ENCODE peak calls at places on chromosome 11, in eight cellular contexts. I, C, B, X, F, E, N and T are unnamed samples.

GRCh38 chr11:118921929-118922744 is 3.6 kb downstream of the BCL9L start:
- DNase-seq in I (peak), C (no peak), B (peak), X (no peak), F (peak), E (peak), N (peak), T (no peak)

GRCh38 chr11:110251837-110252236 is 44.6 kb downstream of the RDX start:
- DNase-seq in I (peak), C (no peak), B (no peak), X (peak), F (no peak), E (peak), N (no peak), T (peak)

GRCh38 chr11:8720868-8721739 is 38.5 kb downstream of the RPL27A start:
- DNase-seq in I (no peak), C (no peak), B (peak), X (no peak), F (no peak), E (no peak), N (no peak), T (no peak)

GRCh38 chr11:104067534-104067933 is 31.1 kb downstream of the DDI1 start:
- DNase-seq in I (no peak), C (no peak), B (no peak), X (no peak), F (no peak), E (no peak), N (no peak), T (no peak)

GRCh38 chr11:102256251-102256650 is 61.0 kb upstream of the BIRC3 start:
- DNase-seq in I (no peak), C (no peak), B (peak), X (peak), F (no peak), E (peak), N (no peak), T (no peak)

GRCh38 chr11:95652002-95652472 is 137.5 kb downstream of the FAM76B start:
- DNase-seq in I (no peak), C (no peak), B (peak), X (no peak), F (no peak), E (no peak), N (no peak), T (no peak)

GRCh38 chr11:6617315-6617781 is 1.9 kb downstream of the TPP1 start:
- DNase-seq in I (no peak), C (no peak), B (no peak), X (no peak), F (no peak), E (no peak), N (no peak), T (no peak)

GRCh38 chr11:64237484-64237951 is 3.1 kb downstream of the VEGFB start:
- DNase-seq in I (no peak), C (no peak), B (peak), X (no peak), F (peak), E (no peak), N (no peak), T (no peak)

GRCh38 chr11:88297320-88298263 is 39.9 kb downstream of the CTSC start:
- DNase-seq in I (no peak), C (no peak), B (no peak), X (no peak), F (peak), E (no peak), N (peak), T (peak)

GRCh38 chr11:88295028-88295427 is 42.5 kb downstream of the CTSC start:
- DNase-seq in I (no peak), C (no peak), B (no peak), X (no peak), F (no peak), E (no peak), N (no peak), T (no peak)

GRCh38 chr11:88293931-88294330 is 43.6 kb downstream of the CTSC start:
- DNase-seq in I (no peak), C (no peak), B (no peak), X (peak), F (no peak), E (peak), N (no peak), T (no peak)

GRCh38 chr11:88288560-88288959 is 49.0 kb downstream of the CTSC start:
- DNase-seq in I (no peak), C (no peak), B (no peak), X (no peak), F (no peak), E (peak), N (no peak), T (no peak)

GRCh38 chr11:88292156-88292844 is 45.2 kb downstream of the CTSC start:
- DNase-seq in I (no peak), C (no peak), B (no peak), X (peak), F (peak), E (peak), N (peak), T (no peak)
- TF ChIP-seq CTCF in I (no peak), C (no peak), B (no peak), X (no peak), F (no peak), E (no peak), N (no peak), T (no peak)

DNA sequence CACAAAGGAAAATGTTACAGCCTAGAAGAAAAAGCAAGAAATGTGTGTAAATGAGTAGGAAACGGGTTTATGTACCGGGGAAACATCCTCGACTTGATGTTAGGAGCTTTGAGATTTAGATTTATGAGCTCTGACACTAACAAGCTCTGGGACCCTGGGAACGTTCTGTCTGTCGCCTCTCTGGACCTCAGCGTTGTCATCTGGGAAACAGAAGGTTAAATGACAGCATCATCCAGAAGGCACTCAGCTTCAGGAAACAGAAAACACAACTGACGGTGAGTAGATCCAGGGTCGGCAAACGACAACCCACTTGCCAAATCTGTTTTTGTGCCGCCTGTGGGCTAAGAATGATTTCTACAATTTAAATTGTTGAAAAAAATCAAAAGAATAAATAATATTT is 46.9 kb upstream of the SYT13 start:
- DNase-seq in I (no peak), C (no peak), B (no peak), X (no peak), F (no peak), E (no peak), N (no peak), T (no peak)
- H3K4me3 ChIP-seq in I (peak), C (no peak), B (no peak), X (no peak), F (no peak), E (peak), N (no peak), T (no peak)

GRCh38 chr11:116513894-116514293 is 258.9 kb downstream of the BUD13 start:
- DNase-seq in I (no peak), C (no peak), B (no peak), X (peak), F (peak), E (peak), N (peak), T (no peak)
- TF ChIP-seq CTCF in I (no peak), C (no peak), B (no peak), X (no peak), F (peak), E (peak), N (peak), T (no peak)

GRCh38 chr11:117199061-117199915 is at the start of gene TAGLN:
- DNase-seq in I (peak), C (no peak), B (peak), X (peak), F (peak), E (peak), N (peak), T (peak)
- H3K4me3 ChIP-seq in I (peak), C (no peak), B (peak), X (peak), F (no peak), E (peak), N (peak), T (peak)

DNA sequence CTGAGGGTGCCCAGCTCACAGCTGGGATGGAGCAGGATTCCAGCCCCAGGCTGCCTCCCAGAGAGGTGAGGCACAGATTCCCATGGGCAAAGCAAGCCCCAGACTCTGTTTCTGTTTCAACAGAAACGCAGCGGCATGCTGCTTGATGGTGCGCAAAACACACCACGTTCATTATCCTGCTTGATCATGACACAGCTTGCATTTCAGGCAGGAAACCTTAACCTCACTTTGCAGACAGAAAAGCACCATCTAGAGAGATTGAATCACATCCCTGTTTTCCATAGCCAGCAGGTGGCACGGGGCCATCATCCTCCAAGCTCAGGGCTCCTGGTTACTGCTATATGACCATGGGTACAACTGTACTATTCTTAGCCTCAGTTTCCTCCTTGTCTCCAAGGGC is 110.2 kb downstream of the TP53I11 start:
- DNase-seq in I (no peak), C (no peak), B (no peak), X (peak), F (no peak), E (no peak), N (no peak), T (no peak)
- TF ChIP-seq CTCF in I (no peak), C (no peak), B (no peak), X (no peak), F (no peak), E (no peak), N (no peak), T (no peak)

GRCh38 chr11:126422446-126422845 is 67.0 kb downstream of the ST3GAL4 start:
- DNase-seq in I (no peak), C (no peak), B (no peak), X (no peak), F (no peak), E (no peak), N (no peak), T (no peak)

GRCh38 chr11:126423743-126424142 is 68.3 kb downstream of the ST3GAL4 start:
- DNase-seq in I (no peak), C (no peak), B (no peak), X (no peak), F (peak), E (no peak), N (no peak), T (no peak)

GRCh38 chr11:126426126-126426525 is 70.6 kb downstream of the ST3GAL4 start:
- DNase-seq in I (no peak), C (no peak), B (no peak), X (no peak), F (no peak), E (no peak), N (no peak), T (no peak)

GRCh38 chr11:126423154-126423553 is 67.7 kb downstream of the ST3GAL4 start:
- DNase-seq in I (no peak), C (no peak), B (no peak), X (no peak), F (no peak), E (no peak), N (no peak), T (no peak)

DNA sequence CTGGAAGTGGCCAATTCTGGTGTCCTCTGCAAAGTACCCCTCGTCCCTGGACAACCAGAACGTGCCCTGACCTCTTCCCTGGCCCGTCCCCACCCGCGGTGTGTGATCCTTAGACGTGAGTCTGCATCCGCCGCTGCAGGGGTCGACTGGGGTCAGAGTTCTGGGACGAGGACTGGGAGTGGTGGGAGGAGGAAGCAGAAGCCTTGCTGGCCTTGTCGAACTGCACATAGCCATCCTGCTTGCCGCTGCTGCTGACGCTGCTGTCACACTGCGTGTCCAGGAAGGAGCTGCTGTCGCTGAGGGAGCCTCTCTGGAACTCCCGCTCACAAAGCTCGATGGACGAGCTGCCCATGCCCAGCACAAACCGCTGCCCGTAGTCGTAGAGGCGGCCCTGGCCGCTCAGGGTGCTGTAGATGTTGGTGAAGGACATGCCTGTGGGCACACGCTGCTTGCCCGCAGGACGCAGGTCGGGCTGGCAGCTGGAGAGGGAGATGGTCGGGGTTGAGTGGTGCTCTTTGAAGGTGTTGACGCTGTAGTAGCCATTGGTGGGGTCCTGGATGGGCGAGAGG is 69.1 kb downstream of the ST3GAL4 start:
- DNase-seq in I (no peak), C (no peak), B (no peak), X (no peak), F (no peak), E (no peak), N (no peak), T (no peak)
- H3K4me3 ChIP-seq in I (no peak), C (no peak), B (no peak), X (no peak), F (no peak), E (no peak), N (no peak), T (no peak)

GRCh38 chr11:62621567-62622470 is at the start of gene B3GAT3:
- DNase-seq in I (peak), C (peak), B (peak), X (peak), F (peak), E (peak), N (peak), T (peak)
- TF ChIP-seq CTCF in I (no peak), C (peak), B (no peak), X (peak), F (peak), E (peak), N (no peak), T (no peak)

GRCh38 chr11:109088061-109088460 is 333.9 kb upstream of the C11orf87 start:
- DNase-seq in I (no peak), C (no peak), B (no peak), X (no peak), F (no peak), E (no peak), N (no peak), T (no peak)

GRCh38 chr11:109086931-109087330 is 335.1 kb upstream of the C11orf87 start:
- DNase-seq in I (no peak), C (no peak), B (no peak), X (no peak), F (no peak), E (no peak), N (no peak), T (no peak)

GRCh38 chr11:109089144-109089543 is 332.8 kb upstream of the C11orf87 start:
- DNase-seq in I (no peak), C (no peak), B (no peak), X (no peak), F (no peak), E (no peak), N (no peak), T (no peak)

DNA sequence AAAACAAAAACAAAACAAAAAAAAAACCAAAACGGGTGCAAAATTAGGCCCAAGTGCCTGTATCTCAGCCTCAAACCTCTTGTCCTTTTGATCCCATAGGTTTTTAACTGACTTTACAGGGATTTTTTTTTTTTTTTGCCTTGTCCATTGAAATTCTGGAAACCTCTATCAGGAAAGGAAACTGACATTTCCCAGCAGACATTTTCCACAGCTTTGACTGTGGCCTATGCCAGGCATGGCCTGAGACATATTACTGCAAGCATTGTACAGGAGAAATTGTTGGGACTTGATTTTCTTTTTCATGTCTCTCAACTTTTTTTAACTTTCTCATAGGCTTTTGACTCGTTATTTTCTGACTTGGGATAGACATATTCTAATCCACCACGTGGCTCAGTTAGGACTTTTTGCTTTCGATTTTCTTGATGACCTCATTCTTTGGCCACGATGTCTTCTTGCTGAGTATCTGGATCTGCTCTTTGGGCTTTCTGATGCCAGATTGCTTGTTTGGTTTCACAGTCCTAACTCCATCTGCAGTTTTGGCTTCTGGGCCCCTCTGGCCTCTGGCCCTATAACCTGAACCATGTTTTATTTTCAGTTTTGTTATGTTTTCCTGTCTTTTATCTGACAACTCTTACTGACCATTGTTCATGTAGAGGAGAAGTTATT is 336.1 kb upstream of the C11orf87 start:
- DNase-seq in I (no peak), C (no peak), B (no peak), X (no peak), F (no peak), E (peak), N (no peak), T (peak)
- H3K4me3 ChIP-seq in I (no peak), C (no peak), B (no peak), X (no peak), F (no peak), E (no peak), N (no peak), T (no peak)